ENCODE peak calls at places on chromosomes 11 and 22, in eight cellular contexts. One of them, this sample, is unnamed.

GRCh38 chr22:17980638-17981051 is 43.7 kb downstream of the MICAL3 start:
- DNase-seq in AG04450: no peak
- DNase-seq in MCF 10A: no peak
- DNase-seq in stomach: peak
- DNase-seq in OCI-LY7: peak
- DNase-seq in astrocyte: no peak
- DNase-seq in retinal pigment epithelial cell: no peak
- DNase-seq in heart left ventricle: peak
- DNase-seq in this sample: no peak

GRCh38 chr11:130096042-130096441 is 26.3 kb downstream of the APLP2 start:
- DNase-seq in MCF 10A: no peak
- DNase-seq in stomach: no peak
- DNase-seq in retinal pigment epithelial cell: no peak
- DNase-seq in astrocyte: no peak
- DNase-seq in OCI-LY7: no peak
- DNase-seq in AG04450: no peak
- DNase-seq in heart left ventricle: no peak
- DNase-seq in this sample: no peak

GRCh38 chr11:34502949-34503348 is 10.6 kb downstream of the ELF5 start:
- DNase-seq in astrocyte: peak
- DNase-seq in heart left ventricle: no peak
- DNase-seq in stomach: no peak
- DNase-seq in MCF 10A: no peak
- DNase-seq in retinal pigment epithelial cell: no peak
- DNase-seq in OCI-LY7: no peak
- DNase-seq in AG04450: no peak
- DNase-seq in this sample: no peak

GRCh38 chr11:19199037-19199436 is 2.7 kb downstream of the CSRP3 start:
- DNase-seq in stomach: peak
- DNase-seq in astrocyte: no peak
- DNase-seq in heart left ventricle: peak
- DNase-seq in AG04450: no peak
- DNase-seq in OCI-LY7: no peak
- DNase-seq in retinal pigment epithelial cell: no peak
- DNase-seq in MCF 10A: no peak
- DNase-seq in this sample: no peak

GRCh38 chr11:83241291-83241946 is 44.7 kb downstream of the CCDC90B start:
- DNase-seq in MCF 10A: peak
- DNase-seq in AG04450: peak
- DNase-seq in heart left ventricle: peak
- DNase-seq in OCI-LY7: peak
- DNase-seq in retinal pigment epithelial cell: peak
- DNase-seq in stomach: peak
- DNase-seq in astrocyte: peak
- DNase-seq in this sample: no peak

GRCh38 chr11:70433526-70433925 is 35.2 kb downstream of the CTTN start:
- DNase-seq in retinal pigment epithelial cell: no peak
- DNase-seq in MCF 10A: no peak
- DNase-seq in AG04450: no peak
- DNase-seq in stomach: no peak
- DNase-seq in OCI-LY7: no peak
- DNase-seq in astrocyte: no peak
- DNase-seq in heart left ventricle: no peak
- DNase-seq in this sample: no peak

GRCh38 chr11:36577373-36577772 is 9.6 kb downstream of the RAG1 start:
- DNase-seq in OCI-LY7: no peak
- DNase-seq in AG04450: no peak
- DNase-seq in MCF 10A: no peak
- DNase-seq in heart left ventricle: no peak
- DNase-seq in astrocyte: no peak
- DNase-seq in stomach: no peak
- DNase-seq in retinal pigment epithelial cell: no peak
- DNase-seq in this sample: no peak

GRCh38 chr11:7020183-7020917 is at the start of the genes NLRP14 and ZNF214:
- DNase-seq in heart left ventricle: peak
- DNase-seq in retinal pigment epithelial cell: peak
- DNase-seq in stomach: peak
- DNase-seq in AG04450: peak
- DNase-seq in MCF 10A: peak
- DNase-seq in OCI-LY7: no peak
- DNase-seq in astrocyte: peak
- DNase-seq in this sample: peak

GRCh38 chr11:12264361-12264760 is 113.0 kb upstream of the PARVA start:
- DNase-seq in AG04450: no peak
- DNase-seq in astrocyte: no peak
- DNase-seq in heart left ventricle: no peak
- DNase-seq in retinal pigment epithelial cell: no peak
- DNase-seq in stomach: no peak
- DNase-seq in OCI-LY7: no peak
- DNase-seq in MCF 10A: no peak
- DNase-seq in this sample: no peak

GRCh38 chr22:34490911-34491310 is 570.6 kb upstream of the LARGE1 start:
- DNase-seq in astrocyte: no peak
- DNase-seq in OCI-LY7: no peak
- DNase-seq in heart left ventricle: no peak
- DNase-seq in stomach: no peak
- DNase-seq in MCF 10A: no peak
- DNase-seq in retinal pigment epithelial cell: no peak
- DNase-seq in AG04450: no peak
- DNase-seq in this sample: no peak

GRCh38 chr22:22892096-22893052 is 4.8 kb downstream of the IGLL5 start:
- DNase-seq in astrocyte: no peak
- DNase-seq in AG04450: no peak
- DNase-seq in retinal pigment epithelial cell: no peak
- DNase-seq in heart left ventricle: no peak
- DNase-seq in stomach: no peak
- DNase-seq in MCF 10A: no peak
- DNase-seq in OCI-LY7: peak
- DNase-seq in this sample: no peak

GRCh38 chr11:96827164-96827563 is 437.4 kb downstream of the JRKL start:
- DNase-seq in OCI-LY7: no peak
- DNase-seq in astrocyte: peak
- DNase-seq in MCF 10A: peak
- DNase-seq in heart left ventricle: no peak
- DNase-seq in AG04450: no peak
- DNase-seq in stomach: no peak
- DNase-seq in retinal pigment epithelial cell: peak
- DNase-seq in this sample: no peak

GRCh38 chr11:120139316-120140069 is 1.6 kb upstream of the TRIM29 start:
- DNase-seq in heart left ventricle: no peak
- DNase-seq in stomach: peak
- DNase-seq in retinal pigment epithelial cell: no peak
- DNase-seq in astrocyte: no peak
- DNase-seq in MCF 10A: no peak
- DNase-seq in OCI-LY7: no peak
- DNase-seq in AG04450: no peak
- DNase-seq in this sample: no peak

GRCh38 chr11:36379653-36380052 is 83.6 kb downstream of the PRR5L start:
- DNase-seq in astrocyte: no peak
- DNase-seq in retinal pigment epithelial cell: no peak
- DNase-seq in AG04450: no peak
- DNase-seq in OCI-LY7: no peak
- DNase-seq in stomach: no peak
- DNase-seq in heart left ventricle: no peak
- DNase-seq in MCF 10A: no peak
- DNase-seq in this sample: no peak

GRCh38 chr22:19970479-19971275 is 29.1 kb upstream of the TXNRD2 start:
- DNase-seq in stomach: peak
- DNase-seq in MCF 10A: peak
- DNase-seq in astrocyte: no peak
- DNase-seq in AG04450: no peak
- DNase-seq in retinal pigment epithelial cell: no peak
- DNase-seq in OCI-LY7: peak
- DNase-seq in heart left ventricle: peak
- DNase-seq in this sample: no peak

GRCh38 chr11:106956887-106957505 is 61.3 kb downstream of the GUCY1A2 start:
- DNase-seq in OCI-LY7: no peak
- DNase-seq in astrocyte: no peak
- DNase-seq in stomach: no peak
- DNase-seq in AG04450: no peak
- DNase-seq in MCF 10A: no peak
- DNase-seq in heart left ventricle: no peak
- DNase-seq in retinal pigment epithelial cell: no peak
- DNase-seq in this sample: no peak

GRCh38 chr11:13954591-13954990 is 7.9 kb upstream of the SPON1 start:
- DNase-seq in heart left ventricle: no peak
- DNase-seq in astrocyte: no peak
- DNase-seq in OCI-LY7: no peak
- DNase-seq in retinal pigment epithelial cell: no peak
- DNase-seq in MCF 10A: no peak
- DNase-seq in stomach: no peak
- DNase-seq in AG04450: no peak
- DNase-seq in this sample: no peak

GRCh38 chr11:79406376-79406775 is 34.5 kb downstream of the TENM4 start:
- DNase-seq in MCF 10A: no peak
- DNase-seq in astrocyte: no peak
- DNase-seq in heart left ventricle: no peak
- DNase-seq in OCI-LY7: peak
- DNase-seq in retinal pigment epithelial cell: no peak
- DNase-seq in stomach: no peak
- DNase-seq in AG04450: no peak
- DNase-seq in this sample: no peak

DNA sequence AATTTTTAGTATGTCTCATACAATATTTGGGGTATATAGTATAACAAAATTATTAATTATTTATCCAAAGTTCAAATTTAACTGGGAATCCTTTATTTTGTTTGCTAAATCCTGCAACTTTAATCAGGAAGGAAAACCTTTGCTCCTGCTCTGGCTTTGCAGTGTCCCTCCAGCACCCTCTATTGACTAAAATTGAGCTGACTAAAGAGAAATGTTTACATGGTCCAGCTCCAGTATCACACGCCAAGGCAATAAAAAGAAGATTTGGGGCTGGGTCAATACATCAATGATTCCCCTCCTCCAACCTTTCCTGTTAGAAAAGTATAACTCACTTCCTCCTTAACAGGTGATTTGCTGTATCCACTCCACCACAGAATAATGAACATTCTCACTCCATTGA is 153.0 kb upstream of the LRRC4C start:
- DNase-seq in AG04450: no peak
- DNase-seq in stomach: no peak
- DNase-seq in MCF 10A: peak
- DNase-seq in retinal pigment epithelial cell: no peak
- DNase-seq in astrocyte: peak
- DNase-seq in heart left ventricle: no peak
- DNase-seq in OCI-LY7: no peak
- DNase-seq in this sample: no peak
- TF ChIP-seq CTCF in AG04450: no peak
- TF ChIP-seq CTCF in stomach: no peak
- TF ChIP-seq CTCF in MCF 10A: peak
- TF ChIP-seq CTCF in retinal pigment epithelial cell: no peak
- TF ChIP-seq CTCF in astrocyte: peak
- TF ChIP-seq CTCF in heart left ventricle: no peak
- TF ChIP-seq CTCF in OCI-LY7: no peak
- TF ChIP-seq CTCF in this sample: peak

DNA sequence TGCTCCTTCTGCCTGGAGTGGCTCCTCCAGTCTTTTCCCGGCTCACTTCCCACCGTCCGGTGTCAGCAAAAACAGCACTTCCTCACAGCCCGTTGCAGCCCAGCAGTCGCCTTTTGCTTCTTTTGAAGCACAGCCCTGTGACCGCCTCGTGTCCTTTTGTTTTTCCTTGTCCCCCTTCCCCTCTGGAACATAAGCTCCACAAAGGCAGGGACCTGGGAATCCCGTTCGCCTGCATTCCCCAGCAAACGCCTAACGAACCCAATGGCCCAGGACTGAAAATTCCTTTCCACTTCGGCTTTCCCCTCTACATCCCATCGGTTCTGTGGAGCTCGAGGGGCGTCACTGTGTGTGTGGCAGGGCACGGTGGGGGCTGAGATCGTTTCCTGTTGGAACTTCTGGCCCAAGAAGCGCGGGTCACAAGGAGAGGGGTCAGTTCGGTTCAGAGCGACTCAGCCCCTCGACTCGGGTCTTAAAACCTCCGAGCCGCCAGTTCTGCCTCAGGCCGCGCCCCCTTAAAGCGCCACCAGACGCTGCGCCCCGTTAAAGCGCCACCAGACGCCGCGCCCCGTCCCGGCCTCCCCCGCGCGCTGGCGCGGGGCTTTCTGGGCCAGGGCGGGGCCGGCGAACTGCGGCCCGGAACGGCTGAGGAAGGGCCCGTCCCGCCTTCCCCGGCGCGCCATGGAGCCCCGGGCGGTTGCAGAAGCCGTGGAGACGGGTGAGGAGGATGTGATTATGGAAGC is 839 bp downstream of the RIC8A start:
- DNase-seq in OCI-LY7: peak
- DNase-seq in MCF 10A: peak
- DNase-seq in heart left ventricle: peak
- DNase-seq in retinal pigment epithelial cell: peak
- DNase-seq in stomach: peak
- DNase-seq in AG04450: no peak
- DNase-seq in astrocyte: peak
- DNase-seq in this sample: no peak
- TF ChIP-seq CTCF in OCI-LY7: no peak
- TF ChIP-seq CTCF in MCF 10A: no peak
- TF ChIP-seq CTCF in heart left ventricle: no peak
- TF ChIP-seq CTCF in retinal pigment epithelial cell: no peak
- TF ChIP-seq CTCF in stomach: no peak
- TF ChIP-seq CTCF in AG04450: no peak
- TF ChIP-seq CTCF in astrocyte: no peak
- TF ChIP-seq CTCF in this sample: no peak

DNA sequence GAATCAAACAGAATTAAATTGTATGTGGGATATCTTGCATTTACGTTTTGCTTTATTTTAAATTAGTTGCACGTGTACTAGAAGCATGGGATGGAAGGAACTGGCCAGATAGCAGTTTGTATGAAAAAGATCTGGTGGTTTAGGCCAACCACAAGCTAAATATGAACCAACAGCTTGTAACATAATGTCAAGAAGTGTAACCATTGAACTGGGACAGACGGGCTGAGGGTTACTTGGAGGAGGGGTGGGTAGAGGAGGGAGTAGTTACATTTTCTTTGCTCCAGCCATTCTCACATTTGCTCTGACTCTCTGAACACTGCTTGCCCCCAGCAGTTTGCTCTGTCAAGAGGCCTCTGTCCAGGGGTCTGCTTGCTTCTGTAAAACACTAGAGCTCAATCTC is 31.7 kb upstream of the CXCR5 start:
- DNase-seq in AG04450: no peak
- DNase-seq in astrocyte: no peak
- DNase-seq in stomach: no peak
- DNase-seq in retinal pigment epithelial cell: no peak
- DNase-seq in heart left ventricle: no peak
- DNase-seq in MCF 10A: no peak
- DNase-seq in OCI-LY7: peak
- DNase-seq in this sample: no peak
- TF ChIP-seq CTCF in AG04450: no peak
- TF ChIP-seq CTCF in astrocyte: no peak
- TF ChIP-seq CTCF in stomach: no peak
- TF ChIP-seq CTCF in retinal pigment epithelial cell: no peak
- TF ChIP-seq CTCF in heart left ventricle: no peak
- TF ChIP-seq CTCF in MCF 10A: no peak
- TF ChIP-seq CTCF in OCI-LY7: no peak
- TF ChIP-seq CTCF in this sample: no peak

DNA sequence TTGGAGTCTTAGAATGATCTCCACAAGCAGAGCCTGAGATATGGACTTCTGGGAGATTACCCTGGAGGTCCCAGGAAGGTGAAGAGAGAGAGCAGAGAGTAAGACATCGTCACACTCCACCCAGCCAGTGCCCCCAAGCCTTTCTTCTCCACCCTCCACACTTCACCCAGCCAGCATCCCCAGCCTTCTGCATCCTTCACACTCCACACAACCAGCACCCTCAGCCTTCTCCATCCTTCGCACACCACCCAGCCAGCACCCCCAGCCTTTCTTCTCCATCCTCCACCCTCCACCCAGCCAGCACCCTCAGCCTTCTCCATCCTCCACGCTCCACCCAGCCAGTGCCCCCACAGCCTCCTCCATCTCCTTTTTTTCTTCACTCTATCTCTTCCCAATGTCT is 603.9 kb upstream of the B3GAT1 start:
- DNase-seq in MCF 10A: no peak
- DNase-seq in astrocyte: no peak
- DNase-seq in OCI-LY7: no peak
- DNase-seq in stomach: no peak
- DNase-seq in retinal pigment epithelial cell: no peak
- DNase-seq in heart left ventricle: no peak
- DNase-seq in AG04450: no peak
- DNase-seq in this sample: no peak
- TF ChIP-seq CTCF in MCF 10A: no peak
- TF ChIP-seq CTCF in astrocyte: no peak
- TF ChIP-seq CTCF in OCI-LY7: no peak
- TF ChIP-seq CTCF in stomach: no peak
- TF ChIP-seq CTCF in retinal pigment epithelial cell: no peak
- TF ChIP-seq CTCF in heart left ventricle: no peak
- TF ChIP-seq CTCF in AG04450: no peak
- TF ChIP-seq CTCF in this sample: no peak

This sample was measured in epithelial cell of proximal tubule.